ENCODE peak calls at places on chromosomes 7 and 10, in four cellular contexts. One of them, this sample, is unnamed.

GRCh38 chr10:42816917-42817316 is 34.3 kb downstream of the BMS1 start:
- DNase-seq in GM12878: no peak
- DNase-seq in HepG2: no peak
- DNase-seq in H1: no peak
- DNase-seq in this sample: no peak

GRCh38 chr10:3468919-3469638 is 296.5 kb upstream of the PITRM1 start:
- DNase-seq in GM12878: no peak
- DNase-seq in HepG2: no peak
- DNase-seq in H1: no peak
- DNase-seq in this sample: no peak

GRCh38 chr7:151131284-151131621 is 36.2 kb downstream of the GBX1 start:
- DNase-seq in GM12878: no peak
- DNase-seq in H1: no peak
- DNase-seq in HepG2: no peak
- DNase-seq in this sample: no peak

GRCh38 chr7:152127229-152127628 is 101.8 kb downstream of the GALNT11 start:
- DNase-seq in H1: no peak
- DNase-seq in GM12878: no peak
- DNase-seq in HepG2: no peak
- DNase-seq in this sample: no peak

GRCh38 chr7:132613737-132614136 is 37.5 kb upstream of the PLXNA4 start:
- DNase-seq in HepG2: no peak
- DNase-seq in H1: no peak
- DNase-seq in GM12878: no peak
- DNase-seq in this sample: no peak

GRCh38 chr10:48277093-48277492 is 2.6 kb upstream of the FRMPD2 start:
- DNase-seq in HepG2: no peak
- DNase-seq in GM12878: no peak
- DNase-seq in H1: no peak
- DNase-seq in this sample: no peak

GRCh38 chr7:146090023-146090645 is 26.5 kb upstream of the CNTNAP2 start:
- DNase-seq in GM12878: no peak
- DNase-seq in H1: no peak
- DNase-seq in HepG2: peak
- DNase-seq in this sample: peak

GRCh38 chr7:125136755-125137547 is 207.3 kb upstream of the POT1 start:
- DNase-seq in H1: no peak
- DNase-seq in GM12878: no peak
- DNase-seq in HepG2: no peak
- DNase-seq in this sample: no peak

GRCh38 chr10:24384954-24385353 is 176.0 kb downstream of the KIAA1217 start:
- DNase-seq in HepG2: no peak
- DNase-seq in GM12878: no peak
- DNase-seq in H1: no peak
- DNase-seq in this sample: no peak

GRCh38 chr10:102287538-102287937 is 42.2 kb downstream of the GBF1 start:
- DNase-seq in H1: no peak
- DNase-seq in HepG2: no peak
- DNase-seq in GM12878: no peak
- DNase-seq in this sample: no peak

GRCh38 chr10:30778769-30779168 is 149.2 kb upstream of the LYZL2 start:
- DNase-seq in GM12878: no peak
- DNase-seq in H1: no peak
- DNase-seq in HepG2: no peak
- DNase-seq in this sample: no peak

GRCh38 chr7:6261699-6262098 is 10.7 kb downstream of the CYTH3 start:
- DNase-seq in H1: no peak
- DNase-seq in GM12878: no peak
- DNase-seq in HepG2: no peak
- DNase-seq in this sample: no peak

GRCh38 chr7:6027806-6028365 is 3.3 kb upstream of the ANKRD61 start:
- DNase-seq in GM12878: no peak
- DNase-seq in H1: no peak
- DNase-seq in HepG2: no peak
- DNase-seq in this sample: no peak

GRCh38 chr7:28165971-28166955 is 14.3 kb downstream of the JAZF1 start:
- DNase-seq in GM12878: no peak
- DNase-seq in HepG2: no peak
- DNase-seq in H1: no peak
- DNase-seq in this sample: no peak

GRCh38 chr10:96789571-96790108 is 42.5 kb upstream of the LCOR start:
- DNase-seq in GM12878: peak
- DNase-seq in H1: no peak
- DNase-seq in HepG2: no peak
- DNase-seq in this sample: no peak

GRCh38 chr7:138645284-138645683 is 55.9 kb downstream of the SVOPL start:
- DNase-seq in HepG2: peak
- DNase-seq in GM12878: no peak
- DNase-seq in H1: no peak
- DNase-seq in this sample: no peak
- TF ChIP-seq SUZ12 in HepG2: no peak
- TF ChIP-seq SUZ12 in GM12878: no peak
- TF ChIP-seq SUZ12 in H1: no peak
- TF ChIP-seq SUZ12 in this sample: no peak

GRCh38 chr10:11533328-11533781 is 78.1 kb downstream of the USP6NL start:
- DNase-seq in GM12878: no peak
- DNase-seq in H1: no peak
- DNase-seq in HepG2: peak
- DNase-seq in this sample: no peak
- TF ChIP-seq ZNF274 in GM12878: no peak
- TF ChIP-seq ZNF274 in H1: no peak
- TF ChIP-seq ZNF274 in HepG2: no peak
- TF ChIP-seq ZNF274 in this sample: no peak

GRCh38 chr10:79295593-79295992 is 51.7 kb upstream of the PPIF start:
- DNase-seq in H1: no peak
- DNase-seq in GM12878: no peak
- DNase-seq in HepG2: no peak
- DNase-seq in this sample: no peak
- TF ChIP-seq SUZ12 in H1: no peak
- TF ChIP-seq SUZ12 in GM12878: no peak
- TF ChIP-seq SUZ12 in HepG2: no peak
- TF ChIP-seq SUZ12 in this sample: no peak

GRCh38 chr10:5283305-5284158 is 81.2 kb upstream of the UCN3 start:
- DNase-seq in H1: no peak
- DNase-seq in GM12878: no peak
- DNase-seq in HepG2: peak
- DNase-seq in this sample: peak
- TF ChIP-seq ZNF274 in H1: no peak
- TF ChIP-seq ZNF274 in GM12878: no peak
- TF ChIP-seq ZNF274 in HepG2: no peak
- TF ChIP-seq ZNF274 in this sample: no peak

GRCh38 chr7:47601119-47601880 is 19.4 kb upstream of the TNS3 start:
- DNase-seq in H1: no peak
- DNase-seq in GM12878: no peak
- DNase-seq in HepG2: peak
- DNase-seq in this sample: no peak
- TF ChIP-seq SUZ12 in H1: no peak
- TF ChIP-seq SUZ12 in GM12878: no peak
- TF ChIP-seq SUZ12 in HepG2: no peak
- TF ChIP-seq SUZ12 in this sample: no peak

This sample was measured in NT2/D1.